ENCODE peak calls at places on chromosomes 7 and 10, in seven cellular contexts. One of them, this sample, is unnamed.
A peak's percentile ranks its signal among the peaks of the same experiment; 100 is the strongest.

GRCh38 chr7:7203813-7204575 is 21.6 kb downstream of the C1GALT1 start:
- DNase-seq in WTC11: no peak
- DNase-seq in non-pigmented ciliary epithelial cell: no peak
- DNase-seq in HuH-7.5: no peak
- DNase-seq in adrenal gland: no peak
- DNase-seq in transverse colon: no peak
- DNase-seq in effector CD4-positive, alpha-beta T cell: no peak
- DNase-seq in this sample: no peak

GRCh38 chr7:151304856-151305255 is 36.8 kb upstream of the NUB1 start:
- DNase-seq in WTC11: no peak
- DNase-seq in transverse colon: no peak
- DNase-seq in effector CD4-positive, alpha-beta T cell: no peak
- DNase-seq in HuH-7.5: peak; percentile 32
- DNase-seq in non-pigmented ciliary epithelial cell: no peak
- DNase-seq in adrenal gland: no peak
- DNase-seq in this sample: no peak

GRCh38 chr10:122164815-122165491 is 106.1 kb upstream of the BTBD16 start:
- DNase-seq in transverse colon: no peak
- DNase-seq in WTC11: no peak
- DNase-seq in non-pigmented ciliary epithelial cell: no peak
- DNase-seq in HuH-7.5: peak; percentile 36
- DNase-seq in adrenal gland: no peak
- DNase-seq in effector CD4-positive, alpha-beta T cell: no peak
- DNase-seq in this sample: peak; percentile 46

GRCh38 chr7:25255603-25256320 is 27.5 kb upstream of the NPVF start:
- DNase-seq in adrenal gland: no peak
- DNase-seq in HuH-7.5: no peak
- DNase-seq in WTC11: no peak
- DNase-seq in transverse colon: peak; percentile 29
- DNase-seq in effector CD4-positive, alpha-beta T cell: no peak
- DNase-seq in non-pigmented ciliary epithelial cell: no peak
- DNase-seq in this sample: peak; percentile 21

GRCh38 chr7:120030871-120031270 is 242.1 kb upstream of the KCND2 start:
- DNase-seq in HuH-7.5: no peak
- DNase-seq in transverse colon: no peak
- DNase-seq in adrenal gland: no peak
- DNase-seq in WTC11: no peak
- DNase-seq in effector CD4-positive, alpha-beta T cell: no peak
- DNase-seq in non-pigmented ciliary epithelial cell: no peak
- DNase-seq in this sample: no peak

GRCh38 chr7:35865287-35865686 is 64.4 kb downstream of the SEPTIN7 start:
- DNase-seq in non-pigmented ciliary epithelial cell: no peak
- DNase-seq in HuH-7.5: no peak
- DNase-seq in effector CD4-positive, alpha-beta T cell: no peak
- DNase-seq in adrenal gland: no peak
- DNase-seq in WTC11: no peak
- DNase-seq in transverse colon: no peak
- DNase-seq in this sample: no peak

GRCh38 chr10:17923728-17924127 is 28.0 kb upstream of the SLC39A12 start:
- DNase-seq in non-pigmented ciliary epithelial cell: peak; percentile 75
- DNase-seq in effector CD4-positive, alpha-beta T cell: no peak
- DNase-seq in WTC11: no peak
- DNase-seq in HuH-7.5: no peak
- DNase-seq in transverse colon: peak; percentile 24
- DNase-seq in adrenal gland: no peak
- DNase-seq in this sample: peak; percentile 39

GRCh38 chr10:123147635-123148413 is at the start of gene HMX2:
- DNase-seq in effector CD4-positive, alpha-beta T cell: no peak
- DNase-seq in non-pigmented ciliary epithelial cell: no peak
- DNase-seq in adrenal gland: no peak
- DNase-seq in HuH-7.5: no peak
- DNase-seq in transverse colon: no peak
- DNase-seq in WTC11: peak; percentile 83
- DNase-seq in this sample: no peak

GRCh38 chr7:157357129-157358040 is 20.6 kb downstream of the DNAJB6 start:
- DNase-seq in non-pigmented ciliary epithelial cell: no peak
- DNase-seq in WTC11: no peak
- DNase-seq in HuH-7.5: no peak
- DNase-seq in transverse colon: no peak
- DNase-seq in adrenal gland: no peak
- DNase-seq in effector CD4-positive, alpha-beta T cell: no peak
- DNase-seq in this sample: no peak

GRCh38 chr10:52451817-52452216 is 137.7 kb downstream of the DKK1 start:
- DNase-seq in WTC11: no peak
- DNase-seq in HuH-7.5: no peak
- DNase-seq in non-pigmented ciliary epithelial cell: no peak
- DNase-seq in effector CD4-positive, alpha-beta T cell: no peak
- DNase-seq in transverse colon: no peak
- DNase-seq in adrenal gland: no peak
- DNase-seq in this sample: no peak

GRCh38 chr7:23334482-23335056 is 35.4 kb downstream of the MALSU1 start:
- DNase-seq in adrenal gland: peak; percentile 16
- DNase-seq in non-pigmented ciliary epithelial cell: peak; percentile 87
- DNase-seq in transverse colon: no peak
- DNase-seq in effector CD4-positive, alpha-beta T cell: no peak
- DNase-seq in HuH-7.5: peak; percentile 72
- DNase-seq in WTC11: no peak
- DNase-seq in this sample: peak; percentile 61

GRCh38 chr10:25974897-25975459 is 40.9 kb downstream of the MYO3A start:
- DNase-seq in non-pigmented ciliary epithelial cell: peak; percentile 63
- DNase-seq in transverse colon: no peak
- DNase-seq in HuH-7.5: no peak
- DNase-seq in WTC11: no peak
- DNase-seq in adrenal gland: no peak
- DNase-seq in effector CD4-positive, alpha-beta T cell: no peak
- DNase-seq in this sample: no peak

GRCh38 chr10:14812271-14812670 is 25.6 kb downstream of the CDNF start:
- DNase-seq in adrenal gland: no peak
- DNase-seq in effector CD4-positive, alpha-beta T cell: no peak
- DNase-seq in non-pigmented ciliary epithelial cell: no peak
- DNase-seq in HuH-7.5: no peak
- DNase-seq in transverse colon: no peak
- DNase-seq in WTC11: no peak
- DNase-seq in this sample: no peak

GRCh38 chr7:28903779-28904538 is 54.2 kb downstream of the TRIL start:
- DNase-seq in adrenal gland: no peak
- DNase-seq in effector CD4-positive, alpha-beta T cell: no peak
- DNase-seq in HuH-7.5: no peak
- DNase-seq in transverse colon: no peak
- DNase-seq in WTC11: no peak
- DNase-seq in non-pigmented ciliary epithelial cell: no peak
- DNase-seq in this sample: no peak

GRCh38 chr7:123367508-123368122 is 166.8 kb downstream of the IQUB start:
- DNase-seq in transverse colon: no peak
- DNase-seq in effector CD4-positive, alpha-beta T cell: no peak
- DNase-seq in non-pigmented ciliary epithelial cell: no peak
- DNase-seq in adrenal gland: peak; percentile 36
- DNase-seq in HuH-7.5: peak; percentile 19
- DNase-seq in WTC11: peak; percentile 21
- DNase-seq in this sample: peak; percentile 41

GRCh38 chr7:155001756-155002410 is 1.0 kb downstream of the PAXIP1 start:
- DNase-seq in non-pigmented ciliary epithelial cell: no peak
- DNase-seq in effector CD4-positive, alpha-beta T cell: peak; percentile 4
- DNase-seq in adrenal gland: no peak
- DNase-seq in HuH-7.5: peak; percentile 26
- DNase-seq in WTC11: no peak
- DNase-seq in transverse colon: no peak
- DNase-seq in this sample: no peak

GRCh38 chr10:77768046-77768445 is 130.4 kb upstream of the KCNMA1 start:
- DNase-seq in HuH-7.5: no peak
- DNase-seq in WTC11: no peak
- DNase-seq in adrenal gland: no peak
- DNase-seq in effector CD4-positive, alpha-beta T cell: no peak
- DNase-seq in non-pigmented ciliary epithelial cell: no peak
- DNase-seq in transverse colon: no peak
- DNase-seq in this sample: no peak

This sample was measured in body of pancreas.